ENCODE peak calls at places on chromosomes 13 and 19, in nine cellular contexts. G is ovary, S is Peyer's patch, W is adrenal gland, O is right lobe of liver, N is heart left ventricle, U is spleen, C is tibial nerve, D is esophagus muscularis mucosa. E is an unnamed sample.
A peak's percentile ranks its signal among the peaks of the same experiment; 100 is the strongest.

GRCh38 chr13:109389892-109390345 is 396.5 kb downstream of the IRS2 start:
- DNase-seq in U (no peak), C (no peak), S (no peak), D (no peak), G (no peak), O (peak; percentile 69), W (no peak), N (no peak), E (no peak)

GRCh38 chr13:42377640-42378382 is 105.9 kb downstream of the AKAP11 start:
- DNase-seq in O (no peak), U (no peak), G (no peak), D (no peak), N (no peak), S (peak; percentile 53), C (no peak), W (no peak), E (no peak)

GRCh38 chr19:366951-367350 is 22.4 kb upstream of the MIER2 start:
- DNase-seq in U (peak; percentile 44), D (no peak), N (no peak), C (no peak), S (peak; percentile 9), G (no peak), W (no peak), O (no peak), E (no peak)

GRCh38 chr13:32504263-32504662 is 34.3 kb downstream of the N4BP2L2 start:
- DNase-seq in W (no peak), G (no peak), U (no peak), C (no peak), D (no peak), N (no peak), O (no peak), S (no peak), E (no peak)

GRCh38 chr19:814108-815078 is 7.4 kb downstream of the PLPPR3 start:
- DNase-seq in N (no peak), O (no peak), S (no peak), W (no peak), U (peak; percentile 76), C (no peak), G (no peak), D (no peak), E (no peak)

GRCh38 chr19:3644351-3645066 is 17.9 kb upstream of the CACTIN start:
- DNase-seq in O (peak; percentile 95), U (no peak), D (no peak), N (no peak), S (no peak), G (no peak), C (peak; percentile 46), W (no peak), E (no peak)

GRCh38 chr13:31020996-31021395 is 88.5 kb downstream of the TEX26 start:
- DNase-seq in O (no peak), C (no peak), G (no peak), U (no peak), W (no peak), S (no peak), D (no peak), N (no peak), E (no peak)

GRCh38 chr13:79910869-79911540 is 429.9 kb downstream of the SPRY2 start:
- DNase-seq in U (no peak), C (no peak), D (no peak), N (no peak), G (no peak), S (no peak), W (no peak), O (no peak), E (no peak)

GRCh38 chr13:41978007-41978406 is 17.1 kb upstream of the VWA8 start:
- DNase-seq in S (no peak), O (no peak), N (no peak), D (no peak), C (no peak), W (no peak), G (no peak), U (no peak), E (no peak)

GRCh38 chr13:33649212-33649917 is 168.6 kb upstream of the RFC3 start:
- DNase-seq in W (no peak), C (no peak), O (no peak), D (no peak), G (no peak), U (no peak), S (no peak), N (no peak), E (no peak)

GRCh38 chr19:10871711-10872550 is 578 bp downstream of the CARM1 start:
- DNase-seq in U (peak; percentile 94), G (peak; percentile 56), S (no peak), C (no peak), W (peak; percentile 60), D (no peak), N (peak; percentile 49), O (peak; percentile 71), E (peak; percentile 37)

GRCh38 chr19:12034196-12034595 is 1.3 kb downstream of the ZNF433 start:
- DNase-seq in O (no peak), C (no peak), W (no peak), U (no peak), D (no peak), N (no peak), G (no peak), S (no peak), E (no peak)

GRCh38 chr19:12034610-12035009 is 869 bp downstream of the ZNF433 start:
- DNase-seq in G (no peak), D (no peak), U (no peak), C (peak; percentile 8), O (no peak), W (no peak), S (no peak), N (no peak), E (no peak)

GRCh38 chr19:12035220-12036172 is at the start of gene ZNF433:
- DNase-seq in O (peak; percentile 96), G (peak; percentile 91), W (peak; percentile 92), U (peak; percentile 94), S (peak; percentile 92), C (peak; percentile 98), N (peak; percentile 95), D (peak; percentile 98), E (peak; percentile 98)
- TF ChIP-seq POLR2A in O (peak; percentile 65), G (peak; percentile 65), W (peak; percentile 53), U (no peak), S (no peak), C (peak; percentile 44), N (peak; percentile 68), D (no peak), E (peak; percentile 79)

GRCh38 chr19:34269968-34270621 is 15.7 kb downstream of the GARRE1 start:
- DNase-seq in S (peak; percentile 80), D (no peak), W (peak; percentile 67), O (peak; percentile 55), G (peak; percentile 25), N (peak; percentile 80), C (peak; percentile 27), U (peak; percentile 91), E (no peak)
- H3K4me1 ChIP-seq in S (peaks cover 3% of the 10 kb centered on the region), D (peaks cover 47% of the 10 kb centered on the region), W (peaks cover 16% of the 10 kb centered on the region), O (peaks cover 5% of the 10 kb centered on the region), G (peaks cover 14% of the 10 kb centered on the region), N (peaks cover 38% of the 10 kb centered on the region), C (peaks cover 51% of the 10 kb centered on the region), U (peaks cover 89% of the 10 kb centered on the region), E (peaks cover 20% of the 10 kb centered on the region)

GRCh38 chr13:113743366-113744195 is 15.4 kb upstream of the TMEM255B start:
- DNase-seq in C (no peak), U (peak; percentile 56), W (no peak), N (no peak), D (no peak), O (no peak), G (no peak), S (no peak), E (no peak)

GRCh38 chr13:113740661-113741060 is 18.4 kb upstream of the TMEM255B start:
- DNase-seq in D (no peak), O (no peak), U (peak; percentile 69), W (no peak), C (no peak), G (no peak), N (no peak), S (no peak), E (no peak)

GRCh38 chr13:113742445-113743120 is 16.4 kb upstream of the TMEM255B start:
- DNase-seq in O (no peak), U (peak; percentile 62), S (no peak), D (no peak), G (no peak), N (no peak), W (no peak), C (no peak), E (no peak)

GRCh38 chr13:113741101-113741731 is 17.8 kb upstream of the TMEM255B start:
- DNase-seq in G (no peak), W (no peak), U (peak; percentile 62), S (no peak), D (no peak), O (no peak), C (no peak), N (no peak), E (no peak)

GRCh38 chr13:113742000-113742441 is 17.0 kb upstream of the TMEM255B start:
- DNase-seq in O (no peak), W (no peak), S (no peak), D (no peak), G (no peak), N (no peak), C (peak; percentile 48), U (peak; percentile 81), E (no peak)
- TF ChIP-seq CTCF in O (no peak), W (peak; percentile 6), S (no peak), D (no peak), G (no peak), N (no peak), C (no peak), U (no peak), E (no peak)

DNA sequence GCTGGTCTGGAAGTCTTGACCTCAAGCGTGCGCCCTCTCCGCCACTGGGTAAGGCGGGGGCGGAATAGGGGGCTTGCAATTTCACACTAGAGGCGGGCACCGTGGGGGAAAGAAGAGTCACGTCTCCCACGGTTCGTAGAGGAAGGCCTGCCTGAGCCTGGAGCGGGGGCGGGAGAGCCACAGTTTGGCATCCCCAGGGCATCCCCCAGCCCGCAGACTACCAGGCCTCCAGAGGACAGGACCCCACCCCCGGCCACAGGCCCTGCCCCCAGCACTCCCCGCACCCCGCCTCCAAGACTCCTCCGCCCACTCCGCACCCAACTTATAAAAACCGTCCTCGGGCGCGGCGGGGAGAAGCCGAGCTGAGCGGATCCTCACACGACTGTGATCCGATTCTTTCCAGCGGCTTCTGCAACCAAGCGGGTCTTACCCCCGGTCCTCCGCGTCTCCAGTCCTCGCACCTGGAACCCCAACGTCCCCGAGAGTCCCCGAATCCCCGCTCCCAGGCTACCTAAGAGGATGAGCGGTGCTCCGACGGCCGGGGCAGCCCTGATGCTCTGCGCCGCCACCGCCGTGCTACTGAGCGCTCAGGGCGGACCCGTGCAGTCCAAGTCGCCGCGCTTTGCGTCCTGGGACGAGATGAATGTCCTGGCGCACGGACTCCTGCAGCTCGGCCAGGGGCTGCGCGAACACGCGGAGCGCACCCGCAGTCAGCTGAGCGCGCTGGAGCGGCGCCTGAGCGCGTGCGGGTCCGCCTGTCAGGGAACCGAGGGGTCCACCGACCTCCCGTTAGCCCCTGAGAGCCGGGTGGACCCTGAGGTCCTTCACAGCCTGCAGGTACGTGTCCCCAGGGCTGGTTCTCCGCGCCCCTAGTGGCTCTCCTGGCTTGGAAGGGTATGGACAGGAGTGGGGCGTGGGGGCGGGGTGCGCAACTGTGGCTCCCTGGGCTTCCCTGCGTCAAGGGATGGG is at the start of gene ANGPTL4:
- DNase-seq in W (peak; percentile 81), N (peak; percentile 78), S (peak; percentile 31), O (peak; percentile 89), G (peak; percentile 36), U (peak; percentile 69), D (peak; percentile 92), C (peak; percentile 75), E (peak; percentile 77)
- TF ChIP-seq POLR2A in W (peak; percentile 81), N (peak; percentile 91), S (peak; percentile 71), O (peak; percentile 94), G (peak; percentile 58), U (no peak), D (peak; percentile 83), C (peak; percentile 64), E (peak; percentile 24)